ENCODE peak calls at places on chromosomes 5 and 9, in nine cellular contexts. O is SHP77 treated with DMSO at 0.1 percent for 48 hours; S is stimulated activated CD4-positive, alpha-beta T cell treated with anti-CD3 and anti-CD28 coated beads, Interleukin-2, amount 100 ng/mL, for 48 hours; W is NCI-H345; G is H9; H is HEK293T; E is GM23248; Q is CD4-positive, CD25-positive, alpha-beta regulatory T cell; Z is CD4-positive, alpha-beta T cell. J is an unnamed sample.

GRCh38 chr5:95526871-95527270 is 27.9 kb downstream of the SKIC3 start:
- DNase-seq in Q (no peak), O (no peak), E (peak), S (no peak), Z (no peak), W (no peak), H (no peak), G (no peak), J (no peak)

GRCh38 chr9:20692554-20692953 is 8.5 kb downstream of the FOCAD start:
- DNase-seq in O (no peak), S (no peak), H (no peak), W (no peak), Z (no peak), Q (no peak), G (no peak), E (no peak), J (no peak)

GRCh38 chr5:150158170-150158949 is 2.7 kb upstream of the PDGFRB start:
- DNase-seq in Z (no peak), Q (no peak), S (no peak), G (no peak), W (no peak), O (no peak), E (peak), H (no peak), J (no peak)

GRCh38 chr5:149597618-149598017 is 16.3 kb downstream of the ARHGEF37 start:
- DNase-seq in S (no peak), G (no peak), W (no peak), H (no peak), Q (no peak), Z (no peak), O (no peak), E (no peak), J (no peak)

GRCh38 chr9:89046832-89047231 is 55.6 kb downstream of the S1PR3 start:
- DNase-seq in Q (no peak), W (no peak), G (no peak), S (no peak), Z (no peak), O (no peak), H (no peak), E (peak), J (no peak)

GRCh38 chr9:13395086-13395485 is 115.6 kb upstream of the MPDZ start:
- DNase-seq in S (no peak), H (no peak), Z (no peak), G (no peak), O (no peak), Q (no peak), E (peak), W (no peak), J (no peak)

GRCh38 chr9:35481347-35481975 is 8.4 kb upstream of the RUSC2 start:
- DNase-seq in Q (peak), W (peak), Z (no peak), E (peak), G (peak), S (no peak), O (no peak), H (peak), J (no peak)

GRCh38 chr9:93658184-93658925 is 82.0 kb downstream of the PHF2 start:
- DNase-seq in Q (no peak), O (no peak), S (no peak), W (no peak), E (no peak), Z (no peak), H (no peak), G (no peak), J (no peak)

GRCh38 chr5:4480528-4481404 is 659.4 kb upstream of the ADAMTS16 start:
- DNase-seq in S (no peak), E (no peak), G (no peak), O (peak), W (peak), H (no peak), Q (no peak), Z (no peak), J (peak)

GRCh38 chr5:172370648-172371248 is 83.6 kb downstream of the SH3PXD2B start:
- DNase-seq in W (peak), Z (no peak), O (no peak), G (no peak), Q (peak), E (peak), S (peak), H (no peak), J (no peak)

GRCh38 chr5:67263656-67264055 is 67.1 kb upstream of the CD180 start:
- DNase-seq in E (no peak), G (no peak), Q (no peak), O (no peak), W (no peak), S (no peak), H (no peak), Z (no peak), J (no peak)

GRCh38 chr5:177183142-177183541 is 49.6 kb downstream of the NSD1 start:
- DNase-seq in W (no peak), Z (no peak), S (no peak), H (no peak), E (no peak), O (no peak), Q (no peak), G (no peak), J (no peak)

GRCh38 chr9:72635197-72635596 is 113.8 kb downstream of the TMC1 start:
- DNase-seq in W (no peak), S (no peak), H (no peak), Q (peak), Z (no peak), G (peak), E (peak), O (no peak), J (no peak)

GRCh38 chr5:8568858-8569257 is 699.9 kb downstream of the MTRR start:
- DNase-seq in G (no peak), W (no peak), O (no peak), Z (no peak), E (no peak), S (no peak), Q (no peak), H (no peak), J (no peak)

GRCh38 chr9:92501671-92502393 is 19.5 kb upstream of the ASPN start:
- DNase-seq in E (peak), O (peak), Z (no peak), W (no peak), Q (peak), S (no peak), H (peak), G (no peak), J (no peak)

GRCh38 chr5:175288048-175288621 is 155.8 kb downstream of the DRD1 start:
- DNase-seq in W (peak), S (no peak), Z (no peak), E (peak), Q (no peak), H (no peak), G (no peak), O (no peak), J (no peak)

GRCh38 chr5:170752257-170753215 is 31.0 kb upstream of the GABRP start:
- DNase-seq in Z (no peak), O (no peak), H (no peak), S (no peak), G (peak), W (peak), Q (no peak), E (no peak), J (no peak)

GRCh38 chr5:181246276-181247050 is 2.8 kb upstream of the RACK1 start:
- DNase-seq in H (peak), E (peak), G (peak), S (peak), O (no peak), Z (peak), Q (peak), W (no peak), J (no peak)

GRCh38 chr5:21680661-21681060 is 1172.5 kb downstream of the CDH12 start:
- DNase-seq in W (no peak), Q (no peak), G (no peak), O (no peak), E (peak), Z (no peak), H (no peak), S (no peak), J (no peak)

GRCh38 chr5:112419050-112419595 is at the start of gene EPB41L4A:
- DNase-seq in W (peak), G (no peak), Q (no peak), Z (no peak), E (peak), O (no peak), H (peak), S (no peak), J (no peak)

GRCh38 chr9:82057805-82058204 is 69.2 kb downstream of the SPATA31D1 start:
- DNase-seq in H (no peak), Z (no peak), E (peak), Q (no peak), W (no peak), G (no peak), S (no peak), O (no peak), J (no peak)